ENCODE peak calls at places on chromosomes 3 and 15, in ten cellular contexts. One of them, this sample, is unnamed.

GRCh38 chr3:4063916-4064592 is 239.1 kb upstream of the SETMAR start:
- DNase-seq in mesendoderm: peak
- DNase-seq in C1 segment of cervical spinal cord: no peak
- DNase-seq in breast epithelium: no peak
- DNase-seq in T1000: no peak
- DNase-seq in germinal center: no peak
- DNase-seq in AG10803: no peak
- DNase-seq in occipital lobe: no peak
- DNase-seq in substantia nigra: no peak
- DNase-seq in NCI-H1092 treated with DMSO at 0.1 percent for 48 hours: no peak
- DNase-seq in this sample: no peak

GRCh38 chr3:100136921-100137320 is 22.6 kb upstream of the FILIP1L start:
- DNase-seq in mesendoderm: no peak
- DNase-seq in C1 segment of cervical spinal cord: no peak
- DNase-seq in breast epithelium: no peak
- DNase-seq in T1000: no peak
- DNase-seq in germinal center: no peak
- DNase-seq in AG10803: no peak
- DNase-seq in occipital lobe: no peak
- DNase-seq in substantia nigra: no peak
- DNase-seq in NCI-H1092 treated with DMSO at 0.1 percent for 48 hours: no peak
- DNase-seq in this sample: no peak

GRCh38 chr3:65625310-65625709 is 413.4 kb downstream of the MAGI1 start:
- DNase-seq in mesendoderm: no peak
- DNase-seq in C1 segment of cervical spinal cord: no peak
- DNase-seq in breast epithelium: no peak
- DNase-seq in T1000: no peak
- DNase-seq in germinal center: no peak
- DNase-seq in AG10803: no peak
- DNase-seq in occipital lobe: no peak
- DNase-seq in substantia nigra: no peak
- DNase-seq in NCI-H1092 treated with DMSO at 0.1 percent for 48 hours: no peak
- DNase-seq in this sample: no peak

GRCh38 chr3:113531826-113532697 is at the start of gene SIDT1:
- DNase-seq in mesendoderm: peak
- DNase-seq in C1 segment of cervical spinal cord: no peak
- DNase-seq in breast epithelium: no peak
- DNase-seq in T1000: no peak
- DNase-seq in germinal center: peak
- DNase-seq in AG10803: no peak
- DNase-seq in occipital lobe: peak
- DNase-seq in substantia nigra: no peak
- DNase-seq in NCI-H1092 treated with DMSO at 0.1 percent for 48 hours: peak
- DNase-seq in this sample: peak

GRCh38 chr3:128946411-128946810 is 47.5 kb downstream of the CFAP92 start:
- DNase-seq in mesendoderm: no peak
- DNase-seq in C1 segment of cervical spinal cord: no peak
- DNase-seq in breast epithelium: no peak
- DNase-seq in T1000: no peak
- DNase-seq in germinal center: no peak
- DNase-seq in AG10803: peak
- DNase-seq in occipital lobe: no peak
- DNase-seq in substantia nigra: no peak
- DNase-seq in NCI-H1092 treated with DMSO at 0.1 percent for 48 hours: no peak
- DNase-seq in this sample: no peak

GRCh38 chr3:33130144-33130543 is 16.3 kb downstream of the CRTAP start:
- DNase-seq in mesendoderm: no peak
- DNase-seq in C1 segment of cervical spinal cord: no peak
- DNase-seq in breast epithelium: no peak
- DNase-seq in T1000: no peak
- DNase-seq in germinal center: no peak
- DNase-seq in AG10803: no peak
- DNase-seq in occipital lobe: no peak
- DNase-seq in substantia nigra: no peak
- DNase-seq in NCI-H1092 treated with DMSO at 0.1 percent for 48 hours: no peak
- DNase-seq in this sample: no peak

GRCh38 chr3:50603261-50604109 is 8.1 kb downstream of the CISH start:
- DNase-seq in mesendoderm: no peak
- DNase-seq in C1 segment of cervical spinal cord: no peak
- DNase-seq in breast epithelium: no peak
- DNase-seq in T1000: no peak
- DNase-seq in germinal center: no peak
- DNase-seq in AG10803: no peak
- DNase-seq in occipital lobe: no peak
- DNase-seq in substantia nigra: no peak
- DNase-seq in NCI-H1092 treated with DMSO at 0.1 percent for 48 hours: no peak
- DNase-seq in this sample: no peak

GRCh38 chr3:150132101-150132749 is 161.5 kb upstream of the PFN2 start:
- DNase-seq in mesendoderm: peak
- DNase-seq in C1 segment of cervical spinal cord: no peak
- DNase-seq in breast epithelium: no peak
- DNase-seq in T1000: peak
- DNase-seq in germinal center: peak
- DNase-seq in AG10803: no peak
- DNase-seq in occipital lobe: no peak
- DNase-seq in substantia nigra: no peak
- DNase-seq in NCI-H1092 treated with DMSO at 0.1 percent for 48 hours: no peak
- DNase-seq in this sample: no peak

GRCh38 chr15:62407962-62408361 is 242.9 kb upstream of the C2CD4B start:
- DNase-seq in mesendoderm: no peak
- DNase-seq in C1 segment of cervical spinal cord: no peak
- DNase-seq in breast epithelium: no peak
- DNase-seq in T1000: no peak
- DNase-seq in germinal center: no peak
- DNase-seq in AG10803: no peak
- DNase-seq in occipital lobe: no peak
- DNase-seq in substantia nigra: no peak
- DNase-seq in NCI-H1092 treated with DMSO at 0.1 percent for 48 hours: no peak
- DNase-seq in this sample: no peak

GRCh38 chr3:184379375-184380209 is at the start of gene CHRD:
- DNase-seq in mesendoderm: peak
- DNase-seq in C1 segment of cervical spinal cord: no peak
- DNase-seq in breast epithelium: no peak
- DNase-seq in T1000: no peak
- DNase-seq in germinal center: no peak
- DNase-seq in AG10803: no peak
- DNase-seq in occipital lobe: no peak
- DNase-seq in substantia nigra: no peak
- DNase-seq in NCI-H1092 treated with DMSO at 0.1 percent for 48 hours: no peak
- DNase-seq in this sample: no peak

GRCh38 chr3:9396301-9396631 is 1.1 kb upstream of the SETD5 start:
- DNase-seq in mesendoderm: peak
- DNase-seq in C1 segment of cervical spinal cord: no peak
- DNase-seq in breast epithelium: peak
- DNase-seq in T1000: no peak
- DNase-seq in germinal center: no peak
- DNase-seq in AG10803: peak
- DNase-seq in occipital lobe: peak
- DNase-seq in substantia nigra: no peak
- DNase-seq in NCI-H1092 treated with DMSO at 0.1 percent for 48 hours: peak
- DNase-seq in this sample: no peak

GRCh38 chr15:50883903-50884302 is 24.6 kb upstream of the AP4E1 start:
- DNase-seq in mesendoderm: no peak
- DNase-seq in C1 segment of cervical spinal cord: no peak
- DNase-seq in breast epithelium: no peak
- DNase-seq in T1000: no peak
- DNase-seq in germinal center: no peak
- DNase-seq in AG10803: peak
- DNase-seq in occipital lobe: peak
- DNase-seq in substantia nigra: no peak
- DNase-seq in NCI-H1092 treated with DMSO at 0.1 percent for 48 hours: no peak
- DNase-seq in this sample: no peak

GRCh38 chr3:15287565-15288330 is 44.6 kb downstream of the SH3BP5 start:
- DNase-seq in mesendoderm: no peak
- DNase-seq in C1 segment of cervical spinal cord: no peak
- DNase-seq in breast epithelium: peak
- DNase-seq in T1000: no peak
- DNase-seq in germinal center: no peak
- DNase-seq in AG10803: peak
- DNase-seq in occipital lobe: no peak
- DNase-seq in substantia nigra: no peak
- DNase-seq in NCI-H1092 treated with DMSO at 0.1 percent for 48 hours: no peak
- DNase-seq in this sample: no peak

GRCh38 chr3:55964491-55964980 is 477.4 kb upstream of the WNT5A start:
- DNase-seq in mesendoderm: no peak
- DNase-seq in C1 segment of cervical spinal cord: no peak
- DNase-seq in breast epithelium: no peak
- DNase-seq in T1000: no peak
- DNase-seq in germinal center: no peak
- DNase-seq in AG10803: no peak
- DNase-seq in occipital lobe: no peak
- DNase-seq in substantia nigra: no peak
- DNase-seq in NCI-H1092 treated with DMSO at 0.1 percent for 48 hours: no peak
- DNase-seq in this sample: no peak

GRCh38 chr15:42800731-42801474 is 64.0 kb upstream of the CDAN1 start:
- DNase-seq in mesendoderm: peak
- DNase-seq in C1 segment of cervical spinal cord: no peak
- DNase-seq in breast epithelium: no peak
- DNase-seq in T1000: no peak
- DNase-seq in germinal center: no peak
- DNase-seq in AG10803: no peak
- DNase-seq in occipital lobe: no peak
- DNase-seq in substantia nigra: no peak
- DNase-seq in NCI-H1092 treated with DMSO at 0.1 percent for 48 hours: no peak
- DNase-seq in this sample: no peak

GRCh38 chr3:67719333-67719732 is 64.9 kb upstream of the SUCLG2 start:
- DNase-seq in mesendoderm: no peak
- DNase-seq in C1 segment of cervical spinal cord: no peak
- DNase-seq in breast epithelium: no peak
- DNase-seq in T1000: no peak
- DNase-seq in germinal center: no peak
- DNase-seq in AG10803: peak
- DNase-seq in occipital lobe: no peak
- DNase-seq in substantia nigra: no peak
- DNase-seq in NCI-H1092 treated with DMSO at 0.1 percent for 48 hours: no peak
- DNase-seq in this sample: no peak

This sample was measured in anterior cingulate cortex.